ENCODE peak calls at places on chromosome 2, in five cellular contexts. One of them, this sample, is unnamed.

GRCh38 chr2:164719996-164720941 is 99.0 kb upstream of the GRB14 start:
- DNase-seq in uterus: no peak
- DNase-seq in Calu3: no peak
- DNase-seq in pancreas: no peak
- DNase-seq in GM10248: no peak
- DNase-seq in this sample: no peak

GRCh38 chr2:105875241-105875640 is 130.5 kb downstream of the NCK2 start:
- DNase-seq in uterus: no peak
- DNase-seq in Calu3: no peak
- DNase-seq in pancreas: no peak
- DNase-seq in GM10248: no peak
- DNase-seq in this sample: no peak

GRCh38 chr2:200814276-200814815 is 2.6 kb downstream of the BZW1 start:
- DNase-seq in uterus: no peak
- DNase-seq in Calu3: no peak
- DNase-seq in pancreas: no peak
- DNase-seq in GM10248: no peak
- DNase-seq in this sample: peak

GRCh38 chr2:43714164-43714563 is 37.9 kb upstream of the C1GALT1C1L start:
- DNase-seq in uterus: no peak
- DNase-seq in Calu3: no peak
- DNase-seq in pancreas: no peak
- DNase-seq in GM10248: no peak
- DNase-seq in this sample: no peak

GRCh38 chr2:115303-115702 is 69.0 kb upstream of the FAM110C start:
- DNase-seq in uterus: no peak
- DNase-seq in Calu3: peak
- DNase-seq in pancreas: no peak
- DNase-seq in GM10248: no peak
- DNase-seq in this sample: no peak

GRCh38 chr2:236341721-236342120 is 77.5 kb upstream of the ASB18 start:
- DNase-seq in uterus: no peak
- DNase-seq in Calu3: no peak
- DNase-seq in pancreas: no peak
- DNase-seq in GM10248: no peak
- DNase-seq in this sample: no peak

GRCh38 chr2:240396623-240397541 is 38.6 kb upstream of the GPC1 start:
- DNase-seq in uterus: no peak
- DNase-seq in Calu3: no peak
- DNase-seq in pancreas: peak
- DNase-seq in GM10248: no peak
- DNase-seq in this sample: no peak

GRCh38 chr2:84906900-84907714 is 1.7 kb downstream of the TMSB10 start:
- DNase-seq in uterus: peak
- DNase-seq in Calu3: peak
- DNase-seq in pancreas: no peak
- DNase-seq in GM10248: peak
- DNase-seq in this sample: no peak

GRCh38 chr2:55232863-55233657 is 572 bp downstream of the RPS27A start:
- DNase-seq in uterus: peak
- DNase-seq in Calu3: peak
- DNase-seq in pancreas: peak
- DNase-seq in GM10248: peak
- DNase-seq in this sample: no peak

GRCh38 chr2:241933175-241933911 is 63.8 kb downstream of the RTP5 start:
- DNase-seq in uterus: peak
- DNase-seq in Calu3: no peak
- DNase-seq in pancreas: no peak
- DNase-seq in GM10248: no peak
- DNase-seq in this sample: no peak

GRCh38 chr2:134141598-134142340 is 112.1 kb upstream of the MGAT5 start:
- DNase-seq in uterus: no peak
- DNase-seq in Calu3: no peak
- DNase-seq in pancreas: no peak
- DNase-seq in GM10248: no peak
- DNase-seq in this sample: no peak

GRCh38 chr2:15941970-15942710 is 1.8 kb downstream of the MYCN start:
- DNase-seq in uterus: peak
- DNase-seq in Calu3: no peak
- DNase-seq in pancreas: no peak
- DNase-seq in GM10248: peak
- DNase-seq in this sample: no peak

GRCh38 chr2:201909961-201910361 is 103.6 kb downstream of the CDK15 start:
- DNase-seq in uterus: no peak
- DNase-seq in Calu3: no peak
- DNase-seq in pancreas: no peak
- DNase-seq in GM10248: peak
- DNase-seq in this sample: no peak

GRCh38 chr2:44055229-44055628 is 59.4 kb upstream of the LRPPRC start:
- DNase-seq in uterus: no peak
- DNase-seq in Calu3: no peak
- DNase-seq in pancreas: no peak
- DNase-seq in GM10248: no peak
- DNase-seq in this sample: no peak

GRCh38 chr2:120208381-120209353 is 14.5 kb downstream of the TMEM185B start:
- DNase-seq in uterus: no peak
- DNase-seq in Calu3: no peak
- DNase-seq in pancreas: no peak
- DNase-seq in GM10248: peak
- DNase-seq in this sample: no peak

GRCh38 chr2:226733189-226733858 is 66.3 kb downstream of the IRS1 start:
- DNase-seq in uterus: no peak
- DNase-seq in Calu3: no peak
- DNase-seq in pancreas: no peak
- DNase-seq in GM10248: no peak
- DNase-seq in this sample: no peak

GRCh38 chr2:235605999-235606715 is 112.3 kb downstream of the AGAP1 start:
- DNase-seq in uterus: no peak
- DNase-seq in Calu3: no peak
- DNase-seq in pancreas: no peak
- DNase-seq in GM10248: no peak
- DNase-seq in this sample: no peak

GRCh38 chr2:191877875-191878274 is 31.0 kb upstream of the CAVIN2 start:
- DNase-seq in uterus: no peak
- DNase-seq in Calu3: no peak
- DNase-seq in pancreas: no peak
- DNase-seq in GM10248: no peak
- DNase-seq in this sample: no peak

GRCh38 chr2:169479257-169480078 is at the start of gene BBS5:
- DNase-seq in uterus: peak
- DNase-seq in Calu3: peak
- DNase-seq in pancreas: peak
- DNase-seq in GM10248: peak
- DNase-seq in this sample: peak
- TF ChIP-seq CTCF in uterus: peak
- TF ChIP-seq CTCF in Calu3: peak
- TF ChIP-seq CTCF in pancreas: no peak
- TF ChIP-seq CTCF in GM10248: peak
- TF ChIP-seq CTCF in this sample: peak

GRCh38 chr2:197850882-197851281 is 46.5 kb downstream of the PLCL1 start:
- DNase-seq in uterus: no peak
- DNase-seq in Calu3: no peak
- DNase-seq in pancreas: no peak
- DNase-seq in GM10248: no peak
- DNase-seq in this sample: no peak

GRCh38 chr2:197848602-197849001 is 44.2 kb downstream of the PLCL1 start:
- DNase-seq in uterus: no peak
- DNase-seq in Calu3: no peak
- DNase-seq in pancreas: no peak
- DNase-seq in GM10248: no peak
- DNase-seq in this sample: no peak

GRCh38 chr2:197852127-197852526 is 47.7 kb downstream of the PLCL1 start:
- DNase-seq in uterus: no peak
- DNase-seq in Calu3: no peak
- DNase-seq in pancreas: no peak
- DNase-seq in GM10248: no peak
- DNase-seq in this sample: no peak

GRCh38 chr2:197853549-197853948 is 49.2 kb downstream of the PLCL1 start:
- DNase-seq in uterus: no peak
- DNase-seq in Calu3: no peak
- DNase-seq in pancreas: no peak
- DNase-seq in GM10248: no peak
- DNase-seq in this sample: no peak

DNA sequence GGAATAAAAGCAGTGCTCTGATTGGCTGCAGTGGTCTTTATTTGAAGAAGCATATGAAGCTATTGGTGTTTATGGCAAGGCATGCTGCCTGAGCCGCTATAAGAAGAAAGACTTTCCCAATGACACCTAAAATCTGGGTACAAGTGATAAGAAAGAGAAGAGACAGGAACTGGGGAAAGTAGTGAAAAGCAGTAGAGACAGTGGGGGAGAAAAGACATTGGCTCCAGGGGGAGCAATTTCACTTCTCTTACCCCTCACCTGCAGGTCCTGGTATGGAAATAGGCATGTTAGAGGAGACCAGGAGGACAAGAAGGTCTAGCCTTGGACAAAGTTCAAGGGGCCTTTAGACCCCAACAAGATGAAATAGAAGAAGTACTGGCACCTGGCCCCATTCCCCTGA is 47.1 kb downstream of the PLCL1 start:
- DNase-seq in uterus: no peak
- DNase-seq in Calu3: no peak
- DNase-seq in pancreas: no peak
- DNase-seq in GM10248: peak
- DNase-seq in this sample: no peak
- TF ChIP-seq CTCF in uterus: no peak
- TF ChIP-seq CTCF in Calu3: no peak
- TF ChIP-seq CTCF in pancreas: no peak
- TF ChIP-seq CTCF in GM10248: peak
- TF ChIP-seq CTCF in this sample: peak

DNA sequence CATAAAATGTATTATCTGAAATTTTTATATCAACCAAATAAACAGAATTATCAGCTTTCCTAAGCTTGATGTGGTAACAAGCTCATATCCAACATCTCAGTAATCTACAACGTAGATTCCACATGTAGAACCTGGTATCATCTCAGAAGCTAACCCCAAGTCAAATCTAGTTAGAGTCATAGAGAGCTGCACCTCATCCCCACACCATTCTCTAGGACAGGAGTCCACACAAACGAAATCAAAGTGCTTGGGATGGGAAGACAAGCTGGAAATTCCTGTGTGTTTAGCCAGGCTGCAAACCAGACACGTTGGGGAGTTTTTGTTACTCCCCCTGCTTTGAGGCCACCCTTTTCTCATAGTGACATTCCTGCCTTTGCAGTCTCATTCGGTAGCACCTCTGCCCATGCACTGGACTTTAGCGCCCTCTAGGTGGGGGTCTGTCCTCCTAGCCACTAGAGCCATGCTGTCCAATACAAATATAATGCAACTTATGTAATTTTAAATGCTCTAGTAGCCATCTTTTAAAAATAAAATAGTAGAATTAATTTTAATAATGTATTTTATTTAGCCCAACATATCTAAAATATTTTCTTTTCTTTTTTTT is 28.1 kb upstream of the SATB2 start:
- DNase-seq in uterus: no peak
- DNase-seq in Calu3: peak
- DNase-seq in pancreas: peak
- DNase-seq in GM10248: no peak
- DNase-seq in this sample: no peak
- TF ChIP-seq CTCF in uterus: no peak
- TF ChIP-seq CTCF in Calu3: peak
- TF ChIP-seq CTCF in pancreas: peak
- TF ChIP-seq CTCF in GM10248: peak
- TF ChIP-seq CTCF in this sample: peak

DNA sequence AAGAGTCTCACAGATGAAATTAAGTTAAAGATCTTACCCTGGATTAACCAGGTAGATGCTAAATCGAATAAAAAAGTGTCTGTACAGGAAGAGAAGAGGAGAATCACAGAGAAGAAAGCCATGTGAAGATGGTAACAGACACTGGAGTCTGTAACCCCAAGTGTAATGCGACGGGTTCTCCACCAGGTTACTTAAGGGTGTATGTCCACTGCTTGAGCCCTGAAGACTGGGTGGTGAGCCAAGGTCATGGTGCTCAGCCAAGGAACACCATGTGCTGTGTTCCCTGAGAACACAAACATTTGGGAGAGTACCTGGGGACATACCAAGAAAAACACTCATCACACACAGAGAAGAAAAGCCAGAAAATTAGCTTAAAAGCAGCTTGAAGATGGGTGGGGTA is 8.2 kb upstream of the ACADL start:
- DNase-seq in uterus: no peak
- DNase-seq in Calu3: no peak
- DNase-seq in pancreas: peak
- DNase-seq in GM10248: no peak
- DNase-seq in this sample: no peak
- TF ChIP-seq CTCF in uterus: no peak
- TF ChIP-seq CTCF in Calu3: no peak
- TF ChIP-seq CTCF in pancreas: peak
- TF ChIP-seq CTCF in GM10248: no peak
- TF ChIP-seq CTCF in this sample: no peak

This sample was measured in GM12864.